ENCODE peak calls at places on chromosome 19, in seven cellular contexts. K, I, Y, C, U, N and S are unnamed samples.

GRCh38 chr19:43634516-43634876 is 5.2 kb downstream of the CADM4 start:
- DNase-seq in I (no peak), C (no peak), K (no peak), U (no peak), N (no peak), Y (peak; percentile 37), S (no peak)

GRCh38 chr19:42683917-42684513 is 56.3 kb downstream of the PSG3 start:
- DNase-seq in K (no peak), I (peak; percentile 43), N (no peak), U (no peak), Y (no peak), C (no peak), S (peak; percentile 28)

GRCh38 chr19:14149509-14149994 is 13.2 kb upstream of the ASF1B start:
- DNase-seq in U (peak; percentile 46), I (peak; percentile 82), Y (peak; percentile 76), K (peak; percentile 90), C (peak; percentile 80), N (peak; percentile 20), S (no peak)

GRCh38 chr19:7348587-7349230 is at the start of gene ARHGEF18:
- DNase-seq in U (peak; percentile 73), C (no peak), I (no peak), N (no peak), K (peak; percentile 55), Y (peak; percentile 10), S (no peak)

GRCh38 chr19:4098493-4098892 is 25.4 kb downstream of the MAP2K2 start:
- DNase-seq in N (no peak), Y (no peak), U (no peak), C (no peak), K (no peak), I (no peak), S (no peak)

GRCh38 chr19:54102421-54103169 is at the start of gene NDUFA3:
- DNase-seq in Y (peak; percentile 97), C (peak; percentile 97), U (peak; percentile 99), I (peak; percentile 99), K (peak; percentile 99), N (peak; percentile 96), S (peak; percentile 95)

GRCh38 chr19:662207-662961 is 630 bp downstream of the RNF126 start:
- DNase-seq in I (peak; percentile 35), C (peak; percentile 80), U (peak; percentile 79), N (peak; percentile 59), K (no peak), Y (no peak), S (no peak)

GRCh38 chr19:36420961-36421748 is 2.7 kb upstream of the ZFP82 start:
- DNase-seq in U (no peak), Y (no peak), I (peak; percentile 75), C (peak; percentile 16), N (no peak), K (peak; percentile 75), S (no peak)

GRCh38 chr19:8484331-8484894 is 18.0 kb downstream of the PRAM1 start:
- DNase-seq in U (peak; percentile 82), N (no peak), C (peak; percentile 56), K (peak; percentile 73), I (no peak), Y (no peak), S (no peak)

GRCh38 chr19:3606690-3607289 is at the start of gene TBXA2R:
- DNase-seq in C (peak; percentile 80), N (no peak), K (peak; percentile 95), Y (peak; percentile 88), U (peak; percentile 66), I (peak; percentile 64), S (peak; percentile 19)

GRCh38 chr19:5128932-5129389 is 160.0 kb downstream of the KDM4B start:
- DNase-seq in Y (peak; percentile 79), C (no peak), U (no peak), N (no peak), K (no peak), I (peak; percentile 75), S (no peak)

GRCh38 chr19:15418112-15418587 is 638 bp downstream of the AKAP8L start:
- DNase-seq in U (no peak), C (peak; percentile 29), N (no peak), I (peak; percentile 50), K (no peak), Y (peak; percentile 51), S (no peak)

GRCh38 chr19:27824108-27824507 is 1388.8 kb downstream of the UQCRFS1 start:
- DNase-seq in K (no peak), Y (no peak), I (no peak), N (no peak), U (no peak), C (no peak), S (no peak)

DNA sequence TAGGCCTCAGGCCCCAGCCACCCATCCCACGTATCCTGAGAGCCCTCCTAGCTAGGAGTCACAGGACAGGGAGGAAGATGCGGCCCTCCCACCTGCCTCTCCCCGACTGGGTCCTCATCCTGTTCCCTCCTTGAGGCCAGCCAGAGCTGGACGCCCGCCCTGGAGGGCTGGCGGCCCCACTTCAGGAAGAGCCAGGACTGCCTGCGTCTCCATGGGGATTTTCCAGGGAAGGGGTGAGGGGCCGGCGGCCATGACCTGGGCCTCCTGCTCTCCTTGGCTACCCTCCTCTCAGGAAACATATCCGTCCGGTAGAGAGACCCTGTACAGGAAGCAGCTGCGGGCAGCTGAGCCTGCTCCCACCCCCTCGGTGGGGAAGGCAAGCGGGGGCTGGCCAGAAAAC is 11.3 kb upstream of the PRKD2 start:
- DNase-seq in U (no peak), K (no peak), I (no peak), C (no peak), Y (peak; percentile 55), N (no peak), S (no peak)
- H3K27ac ChIP-seq in U (peak overlapping the region; percentile 46), K (no peak overlapping the region), I (no peak overlapping the region), C (no peak overlapping the region), Y (peak overlapping the region; percentile 6), N (no peak overlapping the region), S (no peak overlapping the region)

DNA sequence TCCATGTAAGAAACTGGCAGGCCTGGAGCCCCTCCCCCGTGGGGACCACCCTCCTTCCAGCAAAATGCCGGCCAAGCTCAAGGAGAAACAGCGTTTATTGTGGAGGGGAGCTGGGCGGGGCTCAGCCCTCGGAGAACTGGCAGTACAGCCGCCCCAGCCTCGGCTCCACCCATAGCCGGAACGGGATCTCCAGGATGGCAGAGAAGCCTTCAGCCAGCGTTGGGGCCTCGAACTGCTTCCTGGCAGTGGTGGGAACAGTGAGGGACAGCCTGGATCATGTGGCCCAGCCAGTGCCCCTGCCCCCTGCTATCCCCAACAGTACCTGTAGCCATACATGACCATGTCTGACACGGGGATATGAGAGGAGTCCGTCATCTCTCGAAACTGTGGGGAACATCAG is 6.2 kb downstream of the PNKP start:
- DNase-seq in C (no peak), Y (peak; percentile 74), U (peak; percentile 55), I (peak; percentile 27), N (no peak), K (peak; percentile 79), S (no peak)
- H3K27ac ChIP-seq in C (no peak overlapping the region), Y (peak overlapping the region; percentile 72), U (peak overlapping the region; percentile 61), I (peak overlapping the region; percentile 82), N (no peak overlapping the region), K (no peak overlapping the region), S (peak overlapping the region; percentile 40)

GRCh38 chr19:17522988-17523872 is 11.8 kb downstream of the PGLS start:
- DNase-seq in Y (no peak), N (no peak), I (peak; percentile 18), K (no peak), C (peak; percentile 56), U (peak; percentile 84), S (no peak)

GRCh38 chr19:17524651-17525050 is 13.2 kb downstream of the PGLS start:
- DNase-seq in C (no peak), I (no peak), Y (no peak), K (no peak), U (no peak), N (no peak), S (no peak)

GRCh38 chr19:17527326-17527725 is 15.9 kb downstream of the PGLS start:
- DNase-seq in I (no peak), N (no peak), U (no peak), K (no peak), C (no peak), Y (no peak), S (no peak)

GRCh38 chr19:17526922-17527321 is 15.5 kb downstream of the PGLS start:
- DNase-seq in U (no peak), Y (no peak), N (no peak), I (no peak), K (no peak), C (no peak), S (no peak)

DNA sequence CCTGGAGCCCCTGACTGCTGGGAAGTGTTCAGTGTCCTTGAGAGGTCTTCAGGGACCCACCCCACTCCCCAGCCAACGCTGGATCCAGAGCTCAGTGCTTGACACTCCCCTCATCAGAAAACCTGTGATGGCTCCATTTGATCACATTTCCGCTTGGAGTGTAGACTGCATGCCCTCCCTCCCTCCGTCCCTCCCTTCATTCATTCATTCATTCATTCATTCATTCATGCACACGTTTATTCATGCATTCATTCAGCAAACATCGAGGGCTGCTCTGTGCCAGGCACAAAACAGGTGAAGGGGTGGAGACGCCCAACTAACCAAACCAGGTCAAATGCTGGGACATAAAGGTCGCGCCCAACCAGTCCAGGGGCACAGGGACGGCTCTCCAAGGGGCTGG is 13.7 kb downstream of the PGLS start:
- DNase-seq in I (no peak), U (no peak), K (no peak), N (no peak), Y (no peak), C (no peak), S (no peak)
- H3K27ac ChIP-seq in I (no peak overlapping the region), U (no peak overlapping the region), K (no peak overlapping the region), N (no peak overlapping the region), Y (no peak overlapping the region), C (no peak overlapping the region), S (no peak overlapping the region)

DNA sequence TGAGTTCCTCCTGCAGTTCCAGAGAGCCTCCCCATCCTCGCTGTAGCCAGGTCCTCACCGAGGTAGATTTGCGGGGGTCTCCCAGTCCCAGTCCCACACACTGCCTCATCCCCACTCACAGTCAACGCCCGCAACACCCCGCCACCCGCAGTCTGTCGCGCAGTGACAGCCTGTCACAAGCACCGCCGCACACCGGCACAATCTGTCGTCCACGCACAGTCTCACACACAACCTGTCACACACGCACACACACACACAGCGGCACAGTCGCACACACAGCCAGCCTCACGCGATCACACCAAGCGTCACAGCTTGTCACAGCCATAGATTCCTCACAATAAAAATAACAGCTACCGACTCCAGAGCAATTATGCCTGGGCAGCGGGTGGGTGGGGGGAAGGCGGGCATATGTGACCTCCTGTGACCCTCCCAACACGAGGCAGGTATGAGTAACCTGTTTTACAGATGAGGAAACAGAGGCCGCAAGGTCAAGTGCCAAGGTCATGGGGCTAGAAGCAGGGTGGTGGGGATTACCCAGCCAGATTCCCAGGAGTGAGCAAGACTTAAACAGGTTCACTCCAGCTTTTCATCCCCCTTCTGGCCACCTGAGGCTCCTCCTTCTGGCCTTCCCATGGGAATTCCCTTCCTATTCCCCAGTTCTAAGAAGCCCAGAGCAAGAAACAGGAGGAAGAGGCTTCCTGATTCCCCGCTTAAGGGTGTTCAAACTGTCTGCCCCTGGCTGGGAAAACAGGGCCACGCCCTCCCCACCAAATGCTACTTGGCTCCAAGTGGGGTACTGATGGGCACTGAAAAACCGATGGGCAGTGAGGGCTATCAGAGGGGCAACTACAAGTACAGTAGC is 13.9 kb downstream of the NFIX start:
- DNase-seq in I (no peak), C (no peak), U (peak; percentile 54), Y (peak; percentile 35), N (no peak), K (no peak), S (no peak)
- H3K27ac ChIP-seq in I (no peak overlapping the region), C (no peak overlapping the region), U (peak overlapping the region; percentile 74), Y (peak overlapping the region; percentile 75), N (no peak overlapping the region), K (peak overlapping the region; percentile 18), S (no peak overlapping the region)

GRCh38 chr19:35142531-35143230 is 374 bp upstream of the FXYD7 start:
- DNase-seq in N (peak; percentile 60), C (peak; percentile 70), K (peak; percentile 84), I (peak; percentile 52), U (no peak), Y (peak; percentile 66), S (no peak)
- H3K27ac ChIP-seq in N (no peak overlapping the region), C (no peak overlapping the region), K (no peak overlapping the region), I (no peak overlapping the region), U (no peak overlapping the region), Y (no peak overlapping the region), S (peak overlapping the region; percentile 3)

GRCh38 chr19:2237051-2237868 is 636 bp downstream of the SF3A2 start:
- DNase-seq in C (no peak), N (no peak), Y (no peak), I (no peak), U (no peak), K (no peak), S (no peak)
- H3K27ac ChIP-seq in C (peak overlapping the region; percentile 100), N (peak overlapping the region; percentile 96), Y (peak overlapping the region; percentile 92), I (peak overlapping the region; percentile 92), U (peak overlapping the region; percentile 98), K (peak overlapping the region; percentile 93), S (peak overlapping the region; percentile 95)